ENCODE peak calls at places on chromosomes 1 and 21, in ten cellular contexts. L is astrocyte of the hippocampus; M is AG04450; Q is tibial artery; E is nephron progenitor cell; S is effector memory CD8-positive, alpha-beta T cell; I is A549; Y is ELF-1; N is foreskin fibroblast; C is mammary epithelial cell. Z is an unnamed sample.

GRCh38 chr1:43435146-43436145 is 18.3 kb downstream of the HYI start:
- DNase-seq in N (peak; percentile 78), L (peak; percentile 42), Q (peak; percentile 69), M (peak; percentile 20), C (no peak), Y (peak; percentile 15), E (no peak), S (no peak), I (no peak), Z (no peak)

GRCh38 chr1:32992489-32993214 is 28.0 kb upstream of the RNF19B start:
- DNase-seq in N (peak; percentile 88), L (peak; percentile 97), E (peak; percentile 56), I (peak; percentile 89), Q (peak; percentile 84), C (peak; percentile 100), Y (peak; percentile 95), M (no peak), S (peak; percentile 34), Z (peak; percentile 45)

GRCh38 chr1:150555971-150556865 is 7.0 kb downstream of the ADAMTSL4 start:
- DNase-seq in L (peak; percentile 2), N (no peak), S (no peak), Y (peak; percentile 69), E (no peak), M (no peak), C (no peak), Q (no peak), I (no peak), Z (no peak)

GRCh38 chr1:156684227-156684782 is 7.1 kb upstream of the NES start:
- DNase-seq in C (peak; percentile 96), S (no peak), I (no peak), N (peak; percentile 69), Y (no peak), L (no peak), Q (no peak), E (no peak), M (no peak), Z (no peak)

GRCh38 chr21:42535602-42536171 is 22.0 kb downstream of the SLC37A1 start:
- DNase-seq in L (no peak), Q (no peak), C (no peak), N (no peak), S (no peak), E (no peak), Y (no peak), M (no peak), I (no peak), Z (no peak)

GRCh38 chr1:52927219-52928082 is at the start of gene SCP2:
- DNase-seq in Y (peak; percentile 71), S (peak; percentile 65), M (peak; percentile 32), C (peak; percentile 65), N (peak; percentile 66), E (peak; percentile 82), Q (peak; percentile 83), L (peak; percentile 85), I (peak; percentile 60), Z (peak; percentile 80)

GRCh38 chr1:228666686-228667085 is 68.6 kb upstream of the RHOU start:
- DNase-seq in S (no peak), Q (no peak), Y (no peak), L (no peak), N (no peak), C (no peak), E (no peak), M (no peak), I (no peak), Z (no peak)

GRCh38 chr1:30255111-30255510 is 468.3 kb downstream of the MATN1 start:
- DNase-seq in E (no peak), I (no peak), Y (no peak), N (no peak), Q (no peak), C (no peak), M (no peak), L (no peak), S (no peak), Z (no peak)

GRCh38 chr1:248815407-248816034 is 10.2 kb downstream of the SH3BP5L start:
- DNase-seq in L (no peak), E (no peak), M (no peak), N (no peak), Y (no peak), C (no peak), Q (no peak), S (no peak), I (no peak), Z (no peak)

Z was measured in gastrocnemius medialis.